ENCODE peak calls at places on chromosomes 12 and 14, in four cellular contexts. B is OCI-LY7, S is body of pancreas, M is fibroblast of villous mesenchyme. X is an unnamed sample.

GRCh38 chr12:116916122-116916521 is 5.4 kb downstream of the FBXW8 start:
- DNase-seq in B (no peak), M (no peak), S (no peak), X (no peak)

GRCh38 chr14:71582705-71583104 is 349.5 kb upstream of the RGS6 start:
- DNase-seq in S (no peak), M (peak), B (no peak), X (no peak)

GRCh38 chr14:99818503-99819036 is 25.4 kb downstream of the EML1 start:
- DNase-seq in B (no peak), M (no peak), S (no peak), X (no peak)

GRCh38 chr12:25829192-25829591 is 129.3 kb upstream of the RASSF8 start:
- DNase-seq in B (no peak), S (no peak), M (peak), X (no peak)

GRCh38 chr14:51666831-51667230 is 15.1 kb downstream of the FRMD6 start:
- DNase-seq in B (no peak), M (no peak), S (no peak), X (no peak)

GRCh38 chr14:102690509-102691286 is 86.6 kb upstream of the TRAF3 start:
- DNase-seq in S (peak), B (no peak), M (peak), X (no peak)

GRCh38 chr12:129538137-129538536 is 365.7 kb downstream of the TMEM132D start:
- DNase-seq in S (no peak), M (no peak), B (no peak), X (no peak)

GRCh38 chr12:107325075-107325474 is 231.7 kb upstream of the CRY1 start:
- DNase-seq in B (no peak), M (no peak), S (no peak), X (no peak)

GRCh38 chr14:92794961-92795360 is 856 bp downstream of the GOLGA5 start:
- DNase-seq in M (no peak), S (no peak), B (no peak), X (no peak)

GRCh38 chr12:68792952-68793351 is 15.0 kb upstream of the MDM2 start:
- DNase-seq in M (peak), S (no peak), B (peak), X (peak)

GRCh38 chr12:56678852-56679251 is 9.2 kb downstream of the PTGES3 start:
- DNase-seq in S (no peak), B (no peak), M (no peak), X (no peak)

GRCh38 chr12:92551853-92552397 is 150.9 kb upstream of the PLEKHG7 start:
- DNase-seq in M (no peak), B (no peak), S (no peak), X (peak)

GRCh38 chr12:90953956-90954421 is 987 bp downstream of the CCER1 start:
- DNase-seq in M (no peak), S (no peak), B (peak), X (peak)
- TF ChIP-seq CTCF in M (peak), S (peak), B (peak), X (peak)

DNA sequence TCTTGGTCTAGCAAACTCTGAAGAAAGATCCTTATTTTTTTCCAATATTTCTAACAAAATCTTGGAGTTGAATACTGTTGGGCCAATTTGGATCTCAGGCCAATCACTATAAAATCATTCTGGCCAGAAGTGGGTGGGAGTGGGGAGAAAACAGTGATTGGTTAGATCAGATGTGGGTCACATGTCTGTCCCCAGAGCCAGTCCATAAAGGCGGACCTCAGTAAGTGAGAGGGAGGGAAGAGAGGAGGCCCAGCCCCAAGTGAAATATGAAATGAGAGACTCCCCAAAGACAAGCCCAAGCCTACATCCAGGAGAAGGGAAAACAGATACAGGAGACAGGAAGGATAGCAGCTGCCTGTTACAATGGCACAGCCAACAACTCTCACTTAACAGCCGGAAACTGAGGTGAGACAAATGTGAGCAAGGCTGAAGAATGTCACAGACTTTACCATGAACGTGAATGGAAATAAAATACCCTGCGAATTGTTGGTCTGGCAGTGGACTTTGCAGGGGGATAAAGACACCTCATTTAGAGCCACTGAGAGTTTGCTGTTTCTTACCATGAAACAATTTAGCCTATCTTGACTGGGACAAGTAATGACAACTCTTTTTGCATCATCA is 144.7 kb downstream of the HMGA2 start:
- DNase-seq in S (no peak), B (no peak), M (no peak), X (no peak)
- TF ChIP-seq CTCF in S (no peak), B (no peak), M (no peak), X (no peak)

GRCh38 chr12:79140711-79141110 is 276.1 kb downstream of the SYT1 start:
- DNase-seq in M (no peak), S (no peak), B (no peak), X (no peak)
- TF ChIP-seq CTCF in M (no peak), S (no peak), B (no peak), X (no peak)

DNA sequence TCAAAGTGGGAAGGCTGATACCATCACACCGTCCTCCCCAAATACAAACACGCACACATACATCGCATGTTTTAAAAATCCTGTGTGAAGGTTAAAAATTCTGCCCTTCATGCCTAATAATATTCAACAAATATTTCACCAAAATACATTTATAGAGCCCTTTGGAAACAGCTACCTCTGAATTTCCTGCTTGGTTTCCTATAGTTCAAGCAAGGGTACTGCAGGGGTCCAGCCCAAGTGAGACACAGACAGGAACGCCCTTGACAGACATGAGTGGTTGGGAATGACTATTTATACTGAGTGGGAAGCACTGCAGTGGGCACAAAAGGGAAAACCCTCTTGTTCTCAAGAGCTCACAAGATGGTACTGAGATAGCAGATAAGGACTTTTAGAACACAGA is 51.0 kb downstream of the ST8SIA1 start:
- DNase-seq in M (no peak), S (no peak), B (no peak), X (no peak)
- TF ChIP-seq CTCF in M (no peak), S (no peak), B (no peak), X (no peak)

DNA sequence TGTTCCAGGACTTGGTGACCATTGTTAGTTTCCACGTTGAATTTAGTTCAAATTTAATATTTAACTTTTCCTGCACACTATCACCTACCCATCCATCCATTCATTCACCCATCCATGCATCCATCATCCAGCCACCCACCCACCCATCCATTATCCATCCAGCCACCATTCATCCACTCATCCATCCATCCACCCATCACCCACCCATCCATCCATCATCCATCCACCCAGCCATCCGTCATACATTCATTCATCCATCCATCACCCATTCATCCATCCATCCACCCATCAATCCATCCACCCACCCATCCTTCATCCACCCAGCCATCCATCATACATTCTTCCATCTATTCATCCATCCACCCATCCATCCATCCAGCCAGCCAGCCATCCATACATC is 21.8 kb downstream of the NOC4L start:
- DNase-seq in S (no peak), M (no peak), B (no peak), X (no peak)
- TF ChIP-seq CTCF in S (no peak), M (no peak), B (no peak), X (no peak)

GRCh38 chr12:170361-171225 is 43.4 kb downstream of the SLC6A12 start:
- DNase-seq in B (no peak), S (no peak), M (no peak), X (no peak)

GRCh38 chr12:168763-169525 is 45.0 kb downstream of the SLC6A12 start:
- DNase-seq in S (no peak), M (peak), B (no peak), X (no peak)

GRCh38 chr12:168201-168600 is 45.8 kb downstream of the SLC6A12 start:
- DNase-seq in B (no peak), M (no peak), S (no peak), X (no peak)

GRCh38 chr12:171276-171675 is 42.7 kb downstream of the SLC6A12 start:
- DNase-seq in M (no peak), B (no peak), S (no peak), X (no peak)

DNA sequence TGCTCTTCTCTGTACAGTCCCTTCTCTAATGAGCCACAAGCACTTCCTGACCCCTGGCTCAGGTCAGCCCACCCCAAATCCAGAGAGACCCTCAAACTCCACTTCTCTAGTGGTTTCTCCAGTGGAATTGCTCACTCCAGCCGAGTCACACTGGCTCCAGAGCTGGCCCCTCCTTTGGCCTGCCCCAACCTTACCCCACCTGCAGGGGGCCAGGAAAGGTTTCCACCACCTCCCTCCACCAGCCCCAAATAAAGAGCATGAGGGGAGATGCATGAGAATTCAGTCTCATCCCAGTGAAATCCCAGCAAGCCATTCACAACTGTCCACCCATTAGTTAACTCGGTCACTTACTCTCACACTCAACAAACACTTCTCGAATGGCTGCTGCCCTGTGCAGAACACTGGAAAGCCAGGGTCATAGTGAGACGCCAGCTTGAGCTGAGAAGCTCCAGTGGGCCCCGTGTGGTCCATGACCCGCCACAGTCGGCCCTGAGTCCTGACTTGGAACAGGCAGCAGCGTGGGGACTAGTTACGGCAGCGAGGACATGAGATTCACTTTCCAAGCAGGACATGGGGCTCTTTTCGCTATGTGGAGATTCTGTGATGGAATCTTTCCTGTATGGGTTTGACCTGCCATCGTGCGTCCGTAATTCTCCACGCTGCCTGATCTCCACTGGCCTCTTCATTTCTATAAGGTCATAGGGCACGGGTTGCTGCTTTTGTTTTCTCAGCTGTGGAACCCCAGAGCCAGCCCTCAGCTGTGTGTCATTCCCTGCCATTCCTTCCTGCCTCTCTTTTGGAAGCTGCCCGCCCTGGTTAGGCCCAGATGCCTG is 44.2 kb downstream of the SLC6A12 start:
- DNase-seq in M (no peak), S (no peak), B (no peak), X (peak)
- TF ChIP-seq CTCF in M (peak), S (no peak), B (peak), X (no peak)